ENCODE peak calls at places on chromosomes 13 and 19, in seven cellular contexts. One of them, this sample, is unnamed.

GRCh38 chr13:37886879-37887278 is 17.3 kb upstream of the TRPC4 start:
- DNase-seq in neuronal stem cell: no peak
- DNase-seq in lower lobe of right lung: no peak
- DNase-seq in cardiac fibroblast: no peak
- DNase-seq in stimulated activated naive CD8-positive, alpha-beta T cell treated with anti-CD3 and anti-CD28 coated beads, Interleukin-15, Interleukin-2, amounts not matched to agents 100 U/mL and 50 U/mL, for 24 hours: no peak
- DNase-seq in D721Med: no peak
- DNase-seq in stimulated activated CD4-positive, alpha-beta T cell treated with anti-CD3 and anti-CD28 coated beads, TNF-alpha, amount 100 ng/mL, for 24 hours: no peak
- DNase-seq in this sample: no peak

GRCh38 chr13:53250272-53250875 is 221.8 kb downstream of the OLFM4 start:
- DNase-seq in neuronal stem cell: peak
- DNase-seq in lower lobe of right lung: no peak
- DNase-seq in cardiac fibroblast: peak
- DNase-seq in stimulated activated naive CD8-positive, alpha-beta T cell treated with anti-CD3 and anti-CD28 coated beads, Interleukin-15, Interleukin-2, amounts not matched to agents 100 U/mL and 50 U/mL, for 24 hours: peak
- DNase-seq in D721Med: no peak
- DNase-seq in stimulated activated CD4-positive, alpha-beta T cell treated with anti-CD3 and anti-CD28 coated beads, TNF-alpha, amount 100 ng/mL, for 24 hours: no peak
- DNase-seq in this sample: no peak

GRCh38 chr19:19274716-19275115 is 1.6 kb upstream of the TM6SF2 start:
- DNase-seq in neuronal stem cell: no peak
- DNase-seq in lower lobe of right lung: no peak
- DNase-seq in cardiac fibroblast: no peak
- DNase-seq in stimulated activated naive CD8-positive, alpha-beta T cell treated with anti-CD3 and anti-CD28 coated beads, Interleukin-15, Interleukin-2, amounts not matched to agents 100 U/mL and 50 U/mL, for 24 hours: no peak
- DNase-seq in D721Med: no peak
- DNase-seq in stimulated activated CD4-positive, alpha-beta T cell treated with anti-CD3 and anti-CD28 coated beads, TNF-alpha, amount 100 ng/mL, for 24 hours: no peak
- DNase-seq in this sample: no peak

GRCh38 chr19:40539070-40539469 is 37.6 kb upstream of the SHKBP1 start:
- DNase-seq in neuronal stem cell: no peak
- DNase-seq in lower lobe of right lung: no peak
- DNase-seq in cardiac fibroblast: peak
- DNase-seq in stimulated activated naive CD8-positive, alpha-beta T cell treated with anti-CD3 and anti-CD28 coated beads, Interleukin-15, Interleukin-2, amounts not matched to agents 100 U/mL and 50 U/mL, for 24 hours: no peak
- DNase-seq in D721Med: no peak
- DNase-seq in stimulated activated CD4-positive, alpha-beta T cell treated with anti-CD3 and anti-CD28 coated beads, TNF-alpha, amount 100 ng/mL, for 24 hours: no peak
- DNase-seq in this sample: no peak

GRCh38 chr13:46795321-46795720 is 1.6 kb downstream of the ESD start:
- DNase-seq in neuronal stem cell: no peak
- DNase-seq in lower lobe of right lung: no peak
- DNase-seq in cardiac fibroblast: no peak
- DNase-seq in stimulated activated naive CD8-positive, alpha-beta T cell treated with anti-CD3 and anti-CD28 coated beads, Interleukin-15, Interleukin-2, amounts not matched to agents 100 U/mL and 50 U/mL, for 24 hours: no peak
- DNase-seq in D721Med: no peak
- DNase-seq in stimulated activated CD4-positive, alpha-beta T cell treated with anti-CD3 and anti-CD28 coated beads, TNF-alpha, amount 100 ng/mL, for 24 hours: no peak
- DNase-seq in this sample: no peak

GRCh38 chr13:104008571-104009435 is 942.6 kb upstream of the SLC10A2 start:
- DNase-seq in neuronal stem cell: no peak
- DNase-seq in lower lobe of right lung: no peak
- DNase-seq in cardiac fibroblast: peak
- DNase-seq in stimulated activated naive CD8-positive, alpha-beta T cell treated with anti-CD3 and anti-CD28 coated beads, Interleukin-15, Interleukin-2, amounts not matched to agents 100 U/mL and 50 U/mL, for 24 hours: no peak
- DNase-seq in D721Med: no peak
- DNase-seq in stimulated activated CD4-positive, alpha-beta T cell treated with anti-CD3 and anti-CD28 coated beads, TNF-alpha, amount 100 ng/mL, for 24 hours: no peak
- DNase-seq in this sample: no peak

GRCh38 chr19:10096615-10096963 is 5.9 kb downstream of the ANGPTL6 start:
- DNase-seq in neuronal stem cell: no peak
- DNase-seq in lower lobe of right lung: no peak
- DNase-seq in cardiac fibroblast: peak
- DNase-seq in stimulated activated naive CD8-positive, alpha-beta T cell treated with anti-CD3 and anti-CD28 coated beads, Interleukin-15, Interleukin-2, amounts not matched to agents 100 U/mL and 50 U/mL, for 24 hours: no peak
- DNase-seq in D721Med: no peak
- DNase-seq in stimulated activated CD4-positive, alpha-beta T cell treated with anti-CD3 and anti-CD28 coated beads, TNF-alpha, amount 100 ng/mL, for 24 hours: no peak
- DNase-seq in this sample: no peak

GRCh38 chr19:36049080-36049698 is 4.9 kb downstream of the THAP8 start:
- DNase-seq in neuronal stem cell: no peak
- DNase-seq in lower lobe of right lung: no peak
- DNase-seq in cardiac fibroblast: no peak
- DNase-seq in stimulated activated naive CD8-positive, alpha-beta T cell treated with anti-CD3 and anti-CD28 coated beads, Interleukin-15, Interleukin-2, amounts not matched to agents 100 U/mL and 50 U/mL, for 24 hours: no peak
- DNase-seq in D721Med: no peak
- DNase-seq in stimulated activated CD4-positive, alpha-beta T cell treated with anti-CD3 and anti-CD28 coated beads, TNF-alpha, amount 100 ng/mL, for 24 hours: no peak
- DNase-seq in this sample: no peak

GRCh38 chr13:19605161-19605955 is 28.1 kb upstream of the MPHOSPH8 start:
- DNase-seq in neuronal stem cell: no peak
- DNase-seq in lower lobe of right lung: no peak
- DNase-seq in cardiac fibroblast: no peak
- DNase-seq in stimulated activated naive CD8-positive, alpha-beta T cell treated with anti-CD3 and anti-CD28 coated beads, Interleukin-15, Interleukin-2, amounts not matched to agents 100 U/mL and 50 U/mL, for 24 hours: no peak
- DNase-seq in D721Med: no peak
- DNase-seq in stimulated activated CD4-positive, alpha-beta T cell treated with anti-CD3 and anti-CD28 coated beads, TNF-alpha, amount 100 ng/mL, for 24 hours: no peak
- DNase-seq in this sample: no peak

GRCh38 chr13:80361883-80362327 is 21.0 kb upstream of the SPRY2 start:
- DNase-seq in neuronal stem cell: peak
- DNase-seq in lower lobe of right lung: no peak
- DNase-seq in cardiac fibroblast: no peak
- DNase-seq in stimulated activated naive CD8-positive, alpha-beta T cell treated with anti-CD3 and anti-CD28 coated beads, Interleukin-15, Interleukin-2, amounts not matched to agents 100 U/mL and 50 U/mL, for 24 hours: no peak
- DNase-seq in D721Med: no peak
- DNase-seq in stimulated activated CD4-positive, alpha-beta T cell treated with anti-CD3 and anti-CD28 coated beads, TNF-alpha, amount 100 ng/mL, for 24 hours: no peak
- DNase-seq in this sample: no peak

GRCh38 chr13:75579529-75579928 is 29.9 kb downstream of the UCHL3 start:
- DNase-seq in neuronal stem cell: no peak
- DNase-seq in lower lobe of right lung: no peak
- DNase-seq in cardiac fibroblast: no peak
- DNase-seq in stimulated activated naive CD8-positive, alpha-beta T cell treated with anti-CD3 and anti-CD28 coated beads, Interleukin-15, Interleukin-2, amounts not matched to agents 100 U/mL and 50 U/mL, for 24 hours: no peak
- DNase-seq in D721Med: no peak
- DNase-seq in stimulated activated CD4-positive, alpha-beta T cell treated with anti-CD3 and anti-CD28 coated beads, TNF-alpha, amount 100 ng/mL, for 24 hours: no peak
- DNase-seq in this sample: no peak

GRCh38 chr19:9309974-9310446 is 372 bp upstream of the ZNF699 start:
- DNase-seq in neuronal stem cell: no peak
- DNase-seq in lower lobe of right lung: peak
- DNase-seq in cardiac fibroblast: peak
- DNase-seq in stimulated activated naive CD8-positive, alpha-beta T cell treated with anti-CD3 and anti-CD28 coated beads, Interleukin-15, Interleukin-2, amounts not matched to agents 100 U/mL and 50 U/mL, for 24 hours: peak
- DNase-seq in D721Med: peak
- DNase-seq in stimulated activated CD4-positive, alpha-beta T cell treated with anti-CD3 and anti-CD28 coated beads, TNF-alpha, amount 100 ng/mL, for 24 hours: peak
- DNase-seq in this sample: peak

GRCh38 chr13:106284358-106284757 is 251.1 kb downstream of the EFNB2 start:
- DNase-seq in neuronal stem cell: no peak
- DNase-seq in lower lobe of right lung: no peak
- DNase-seq in cardiac fibroblast: peak
- DNase-seq in stimulated activated naive CD8-positive, alpha-beta T cell treated with anti-CD3 and anti-CD28 coated beads, Interleukin-15, Interleukin-2, amounts not matched to agents 100 U/mL and 50 U/mL, for 24 hours: no peak
- DNase-seq in D721Med: no peak
- DNase-seq in stimulated activated CD4-positive, alpha-beta T cell treated with anti-CD3 and anti-CD28 coated beads, TNF-alpha, amount 100 ng/mL, for 24 hours: no peak
- DNase-seq in this sample: no peak

GRCh38 chr13:30116379-30116778 is 191.0 kb downstream of the KATNAL1 start:
- DNase-seq in neuronal stem cell: no peak
- DNase-seq in lower lobe of right lung: no peak
- DNase-seq in cardiac fibroblast: no peak
- DNase-seq in stimulated activated naive CD8-positive, alpha-beta T cell treated with anti-CD3 and anti-CD28 coated beads, Interleukin-15, Interleukin-2, amounts not matched to agents 100 U/mL and 50 U/mL, for 24 hours: no peak
- DNase-seq in D721Med: no peak
- DNase-seq in stimulated activated CD4-positive, alpha-beta T cell treated with anti-CD3 and anti-CD28 coated beads, TNF-alpha, amount 100 ng/mL, for 24 hours: no peak
- DNase-seq in this sample: no peak

GRCh38 chr13:62747152-62747551 is 1331.5 kb upstream of the PCDH20 start:
- DNase-seq in neuronal stem cell: no peak
- DNase-seq in lower lobe of right lung: no peak
- DNase-seq in cardiac fibroblast: no peak
- DNase-seq in stimulated activated naive CD8-positive, alpha-beta T cell treated with anti-CD3 and anti-CD28 coated beads, Interleukin-15, Interleukin-2, amounts not matched to agents 100 U/mL and 50 U/mL, for 24 hours: no peak
- DNase-seq in D721Med: no peak
- DNase-seq in stimulated activated CD4-positive, alpha-beta T cell treated with anti-CD3 and anti-CD28 coated beads, TNF-alpha, amount 100 ng/mL, for 24 hours: no peak
- DNase-seq in this sample: no peak

GRCh38 chr13:94842901-94843300 is 130.6 kb upstream of the SOX21 start:
- DNase-seq in neuronal stem cell: no peak
- DNase-seq in lower lobe of right lung: no peak
- DNase-seq in cardiac fibroblast: no peak
- DNase-seq in stimulated activated naive CD8-positive, alpha-beta T cell treated with anti-CD3 and anti-CD28 coated beads, Interleukin-15, Interleukin-2, amounts not matched to agents 100 U/mL and 50 U/mL, for 24 hours: no peak
- DNase-seq in D721Med: no peak
- DNase-seq in stimulated activated CD4-positive, alpha-beta T cell treated with anti-CD3 and anti-CD28 coated beads, TNF-alpha, amount 100 ng/mL, for 24 hours: no peak
- DNase-seq in this sample: no peak

GRCh38 chr19:56141416-56141992 is 417 bp downstream of the ZNF444 start:
- DNase-seq in neuronal stem cell: no peak
- DNase-seq in lower lobe of right lung: no peak
- DNase-seq in cardiac fibroblast: peak
- DNase-seq in stimulated activated naive CD8-positive, alpha-beta T cell treated with anti-CD3 and anti-CD28 coated beads, Interleukin-15, Interleukin-2, amounts not matched to agents 100 U/mL and 50 U/mL, for 24 hours: peak
- DNase-seq in D721Med: no peak
- DNase-seq in stimulated activated CD4-positive, alpha-beta T cell treated with anti-CD3 and anti-CD28 coated beads, TNF-alpha, amount 100 ng/mL, for 24 hours: no peak
- DNase-seq in this sample: no peak

GRCh38 chr19:34317311-34317927 is 47.6 kb upstream of the GPI start:
- DNase-seq in neuronal stem cell: no peak
- DNase-seq in lower lobe of right lung: no peak
- DNase-seq in cardiac fibroblast: peak
- DNase-seq in stimulated activated naive CD8-positive, alpha-beta T cell treated with anti-CD3 and anti-CD28 coated beads, Interleukin-15, Interleukin-2, amounts not matched to agents 100 U/mL and 50 U/mL, for 24 hours: no peak
- DNase-seq in D721Med: no peak
- DNase-seq in stimulated activated CD4-positive, alpha-beta T cell treated with anti-CD3 and anti-CD28 coated beads, TNF-alpha, amount 100 ng/mL, for 24 hours: no peak
- DNase-seq in this sample: no peak

GRCh38 chr13:110640591-110641029 is 25.3 kb downstream of the NAXD start:
- DNase-seq in neuronal stem cell: no peak
- DNase-seq in lower lobe of right lung: no peak
- DNase-seq in cardiac fibroblast: peak
- DNase-seq in stimulated activated naive CD8-positive, alpha-beta T cell treated with anti-CD3 and anti-CD28 coated beads, Interleukin-15, Interleukin-2, amounts not matched to agents 100 U/mL and 50 U/mL, for 24 hours: no peak
- DNase-seq in D721Med: no peak
- DNase-seq in stimulated activated CD4-positive, alpha-beta T cell treated with anti-CD3 and anti-CD28 coated beads, TNF-alpha, amount 100 ng/mL, for 24 hours: no peak
- DNase-seq in this sample: no peak

GRCh38 chr19:35228177-35228930 is at the start of gene FAM187B:
- DNase-seq in neuronal stem cell: no peak
- DNase-seq in lower lobe of right lung: no peak
- DNase-seq in cardiac fibroblast: no peak
- DNase-seq in stimulated activated naive CD8-positive, alpha-beta T cell treated with anti-CD3 and anti-CD28 coated beads, Interleukin-15, Interleukin-2, amounts not matched to agents 100 U/mL and 50 U/mL, for 24 hours: peak
- DNase-seq in D721Med: no peak
- DNase-seq in stimulated activated CD4-positive, alpha-beta T cell treated with anti-CD3 and anti-CD28 coated beads, TNF-alpha, amount 100 ng/mL, for 24 hours: no peak
- DNase-seq in this sample: no peak

GRCh38 chr19:13797870-13798269 is 2.6 kb downstream of the ZSWIM4 start:
- DNase-seq in neuronal stem cell: no peak
- DNase-seq in lower lobe of right lung: peak
- DNase-seq in cardiac fibroblast: peak
- DNase-seq in stimulated activated naive CD8-positive, alpha-beta T cell treated with anti-CD3 and anti-CD28 coated beads, Interleukin-15, Interleukin-2, amounts not matched to agents 100 U/mL and 50 U/mL, for 24 hours: no peak
- DNase-seq in D721Med: no peak
- DNase-seq in stimulated activated CD4-positive, alpha-beta T cell treated with anti-CD3 and anti-CD28 coated beads, TNF-alpha, amount 100 ng/mL, for 24 hours: no peak
- DNase-seq in this sample: peak

GRCh38 chr19:4523306-4524110 is 5.2 kb upstream of the PLIN4 start:
- DNase-seq in neuronal stem cell: no peak
- DNase-seq in lower lobe of right lung: peak
- DNase-seq in cardiac fibroblast: peak
- DNase-seq in stimulated activated naive CD8-positive, alpha-beta T cell treated with anti-CD3 and anti-CD28 coated beads, Interleukin-15, Interleukin-2, amounts not matched to agents 100 U/mL and 50 U/mL, for 24 hours: peak
- DNase-seq in D721Med: peak
- DNase-seq in stimulated activated CD4-positive, alpha-beta T cell treated with anti-CD3 and anti-CD28 coated beads, TNF-alpha, amount 100 ng/mL, for 24 hours: peak
- DNase-seq in this sample: no peak

GRCh38 chr19:27770095-27770494 is 1442.9 kb downstream of the UQCRFS1 start:
- DNase-seq in neuronal stem cell: no peak
- DNase-seq in lower lobe of right lung: no peak
- DNase-seq in cardiac fibroblast: no peak
- DNase-seq in stimulated activated naive CD8-positive, alpha-beta T cell treated with anti-CD3 and anti-CD28 coated beads, Interleukin-15, Interleukin-2, amounts not matched to agents 100 U/mL and 50 U/mL, for 24 hours: no peak
- DNase-seq in D721Med: no peak
- DNase-seq in stimulated activated CD4-positive, alpha-beta T cell treated with anti-CD3 and anti-CD28 coated beads, TNF-alpha, amount 100 ng/mL, for 24 hours: no peak
- DNase-seq in this sample: no peak

GRCh38 chr19:45047188-45047797 is 8.4 kb downstream of the CLASRP start:
- DNase-seq in neuronal stem cell: no peak
- DNase-seq in lower lobe of right lung: no peak
- DNase-seq in cardiac fibroblast: no peak
- DNase-seq in stimulated activated naive CD8-positive, alpha-beta T cell treated with anti-CD3 and anti-CD28 coated beads, Interleukin-15, Interleukin-2, amounts not matched to agents 100 U/mL and 50 U/mL, for 24 hours: no peak
- DNase-seq in D721Med: no peak
- DNase-seq in stimulated activated CD4-positive, alpha-beta T cell treated with anti-CD3 and anti-CD28 coated beads, TNF-alpha, amount 100 ng/mL, for 24 hours: no peak
- DNase-seq in this sample: no peak

GRCh38 chr19:53365899-53366493 is 491 bp downstream of the ZNF525 start:
- DNase-seq in neuronal stem cell: no peak
- DNase-seq in lower lobe of right lung: peak
- DNase-seq in cardiac fibroblast: no peak
- DNase-seq in stimulated activated naive CD8-positive, alpha-beta T cell treated with anti-CD3 and anti-CD28 coated beads, Interleukin-15, Interleukin-2, amounts not matched to agents 100 U/mL and 50 U/mL, for 24 hours: peak
- DNase-seq in D721Med: no peak
- DNase-seq in stimulated activated CD4-positive, alpha-beta T cell treated with anti-CD3 and anti-CD28 coated beads, TNF-alpha, amount 100 ng/mL, for 24 hours: peak
- DNase-seq in this sample: no peak

GRCh38 chr13:73717632-73718031 is 416.6 kb downstream of the KLF12 start:
- DNase-seq in neuronal stem cell: no peak
- DNase-seq in lower lobe of right lung: no peak
- DNase-seq in cardiac fibroblast: peak
- DNase-seq in stimulated activated naive CD8-positive, alpha-beta T cell treated with anti-CD3 and anti-CD28 coated beads, Interleukin-15, Interleukin-2, amounts not matched to agents 100 U/mL and 50 U/mL, for 24 hours: no peak
- DNase-seq in D721Med: no peak
- DNase-seq in stimulated activated CD4-positive, alpha-beta T cell treated with anti-CD3 and anti-CD28 coated beads, TNF-alpha, amount 100 ng/mL, for 24 hours: no peak
- DNase-seq in this sample: no peak

GRCh38 chr19:47652285-47652684 is 43.4 kb downstream of the BICRA start:
- DNase-seq in neuronal stem cell: no peak
- DNase-seq in lower lobe of right lung: no peak
- DNase-seq in cardiac fibroblast: no peak
- DNase-seq in stimulated activated naive CD8-positive, alpha-beta T cell treated with anti-CD3 and anti-CD28 coated beads, Interleukin-15, Interleukin-2, amounts not matched to agents 100 U/mL and 50 U/mL, for 24 hours: no peak
- DNase-seq in D721Med: no peak
- DNase-seq in stimulated activated CD4-positive, alpha-beta T cell treated with anti-CD3 and anti-CD28 coated beads, TNF-alpha, amount 100 ng/mL, for 24 hours: no peak
- DNase-seq in this sample: no peak

GRCh38 chr13:74040200-74040599 is 94.0 kb downstream of the KLF12 start:
- DNase-seq in neuronal stem cell: peak
- DNase-seq in lower lobe of right lung: no peak
- DNase-seq in cardiac fibroblast: peak
- DNase-seq in stimulated activated naive CD8-positive, alpha-beta T cell treated with anti-CD3 and anti-CD28 coated beads, Interleukin-15, Interleukin-2, amounts not matched to agents 100 U/mL and 50 U/mL, for 24 hours: peak
- DNase-seq in D721Med: no peak
- DNase-seq in stimulated activated CD4-positive, alpha-beta T cell treated with anti-CD3 and anti-CD28 coated beads, TNF-alpha, amount 100 ng/mL, for 24 hours: peak
- DNase-seq in this sample: no peak

GRCh38 chr19:37905936-37906867 is at the start of gene WDR87:
- DNase-seq in neuronal stem cell: peak
- DNase-seq in lower lobe of right lung: peak
- DNase-seq in cardiac fibroblast: peak
- DNase-seq in stimulated activated naive CD8-positive, alpha-beta T cell treated with anti-CD3 and anti-CD28 coated beads, Interleukin-15, Interleukin-2, amounts not matched to agents 100 U/mL and 50 U/mL, for 24 hours: peak
- DNase-seq in D721Med: peak
- DNase-seq in stimulated activated CD4-positive, alpha-beta T cell treated with anti-CD3 and anti-CD28 coated beads, TNF-alpha, amount 100 ng/mL, for 24 hours: peak
- DNase-seq in this sample: no peak

GRCh38 chr13:95002126-95002525 is 289.8 kb upstream of the SOX21 start:
- DNase-seq in neuronal stem cell: no peak
- DNase-seq in lower lobe of right lung: no peak
- DNase-seq in cardiac fibroblast: no peak
- DNase-seq in stimulated activated naive CD8-positive, alpha-beta T cell treated with anti-CD3 and anti-CD28 coated beads, Interleukin-15, Interleukin-2, amounts not matched to agents 100 U/mL and 50 U/mL, for 24 hours: no peak
- DNase-seq in D721Med: no peak
- DNase-seq in stimulated activated CD4-positive, alpha-beta T cell treated with anti-CD3 and anti-CD28 coated beads, TNF-alpha, amount 100 ng/mL, for 24 hours: no peak
- DNase-seq in this sample: no peak

GRCh38 chr19:39951065-39951650 is 16.7 kb upstream of the FCGBP start:
- DNase-seq in neuronal stem cell: no peak
- DNase-seq in lower lobe of right lung: no peak
- DNase-seq in cardiac fibroblast: no peak
- DNase-seq in stimulated activated naive CD8-positive, alpha-beta T cell treated with anti-CD3 and anti-CD28 coated beads, Interleukin-15, Interleukin-2, amounts not matched to agents 100 U/mL and 50 U/mL, for 24 hours: peak
- DNase-seq in D721Med: no peak
- DNase-seq in stimulated activated CD4-positive, alpha-beta T cell treated with anti-CD3 and anti-CD28 coated beads, TNF-alpha, amount 100 ng/mL, for 24 hours: no peak
- DNase-seq in this sample: no peak

GRCh38 chr13:107962209-107962608 is 253.1 kb downstream of the LIG4 start:
- DNase-seq in neuronal stem cell: no peak
- DNase-seq in lower lobe of right lung: no peak
- DNase-seq in cardiac fibroblast: no peak
- DNase-seq in stimulated activated naive CD8-positive, alpha-beta T cell treated with anti-CD3 and anti-CD28 coated beads, Interleukin-15, Interleukin-2, amounts not matched to agents 100 U/mL and 50 U/mL, for 24 hours: no peak
- DNase-seq in D721Med: no peak
- DNase-seq in stimulated activated CD4-positive, alpha-beta T cell treated with anti-CD3 and anti-CD28 coated beads, TNF-alpha, amount 100 ng/mL, for 24 hours: no peak
- DNase-seq in this sample: no peak

This sample was measured in breast epithelium.